ENCODE peak calls at places on chromosome 12, in five cellular contexts. H is fibroblast of villous mesenchyme, P is cardiac fibroblast, F is progenitor cell of endocrine pancreas, W is OCI-LY7. E is an unnamed sample.
A peak's percentile ranks its signal among the peaks of the same experiment; 100 is the strongest.

GRCh38 chr12:7833831-7834230 is 38.9 kb downstream of the SLC2A14 start:
- DNase-seq in H (no peak), P (no peak), F (no peak), W (no peak), E (no peak)

GRCh38 chr12:27781680-27782079 is 1.6 kb upstream of the MANSC4 start:
- DNase-seq in H (peak; percentile 65), P (peak; percentile 27), F (no peak), W (no peak), E (peak; percentile 64)

GRCh38 chr12:52670506-52670905 is 9.7 kb downstream of the KRT1 start:
- DNase-seq in H (no peak), P (no peak), F (no peak), W (no peak), E (no peak)

GRCh38 chr12:121512561-121512960 is 68.3 kb downstream of the KDM2B start:
- DNase-seq in H (no peak), P (peak; percentile 59), F (no peak), W (no peak), E (no peak)

GRCh38 chr12:124465473-124465872 is 101.9 kb downstream of the NCOR2 start:
- DNase-seq in H (no peak), P (no peak), F (no peak), W (no peak), E (no peak)

GRCh38 chr12:48629541-48629940 is 52.5 kb downstream of the KANSL2 start:
- DNase-seq in H (no peak), P (peak; percentile 13), F (no peak), W (no peak), E (no peak)

GRCh38 chr12:107319536-107320030 is 226.2 kb upstream of the CRY1 start:
- DNase-seq in H (no peak), P (no peak), F (no peak), W (no peak), E (no peak)

GRCh38 chr12:12141000-12141399 is 70.3 kb downstream of the BCL2L14 start:
- DNase-seq in H (no peak), P (no peak), F (no peak), W (no peak), E (no peak)

GRCh38 chr12:54439521-54440255 is 20.6 kb upstream of the ITGA5 start:
- DNase-seq in H (peak; percentile 83), P (peak; percentile 88), F (no peak), W (peak; percentile 64), E (peak; percentile 84)

GRCh38 chr12:114013601-114014345 is 47.6 kb upstream of the RBM19 start:
- DNase-seq in H (peak; percentile 7), P (peak; percentile 38), F (peak; percentile 17), W (peak; percentile 7), E (peak; percentile 45)

GRCh38 chr12:121296618-121297476 is at the start of gene CAMKK2:
- DNase-seq in H (peak; percentile 77), P (peak; percentile 69), F (peak; percentile 73), W (peak; percentile 92), E (peak; percentile 77)

GRCh38 chr12:98042668-98043067 is 472.7 kb upstream of the TMPO start:
- DNase-seq in H (no peak), P (no peak), F (no peak), W (no peak), E (no peak)

GRCh38 chr12:50806176-50806575 is 36.5 kb upstream of the TMPRSS12 start:
- DNase-seq in H (peak; percentile 24), P (no peak), F (no peak), W (no peak), E (no peak)

GRCh38 chr12:75271576-75271975 is 58.5 kb downstream of the CAPS2 start:
- DNase-seq in H (no peak), P (no peak), F (no peak), W (no peak), E (no peak)

GRCh38 chr12:31962076-31962475 is 2.9 kb downstream of the RESF1 start:
- DNase-seq in H (no peak), P (no peak), F (no peak), W (no peak), E (no peak)

GRCh38 chr12:103569278-103569677 is 17.8 kb upstream of the STAB2 start:
- DNase-seq in H (no peak), P (no peak), F (no peak), W (no peak), E (no peak)

GRCh38 chr12:93451423-93452158 is 9.8 kb upstream of the UBE2N start:
- DNase-seq in H (no peak), P (no peak), F (no peak), W (no peak), E (no peak)

GRCh38 chr12:116002890-116003536 is 274.5 kb downstream of the MED13L start:
- DNase-seq in H (peak; percentile 74), P (peak; percentile 34), F (no peak), W (no peak), E (peak; percentile 61)

GRCh38 chr12:102167821-102168605 is 29.6 kb downstream of the PMCH start:
- DNase-seq in H (peak; percentile 40), P (peak; percentile 28), F (no peak), W (no peak), E (peak; percentile 25)

GRCh38 chr12:3315201-3315661 is 175.8 kb upstream of the PRMT8 start:
- DNase-seq in H (peak; percentile 59), P (peak; percentile 70), F (no peak), W (no peak), E (peak; percentile 43)

GRCh38 chr12:113853491-113853890 is 112.6 kb downstream of the RBM19 start:
- DNase-seq in H (no peak), P (no peak), F (no peak), W (no peak), E (no peak)

GRCh38 chr12:124174406-124174805 is 120.5 kb upstream of the RFLNA start:
- DNase-seq in H (peak; percentile 38), P (peak; percentile 43), F (no peak), W (no peak), E (peak; percentile 18)

GRCh38 chr12:106924458-106924857 is 31.2 kb upstream of the TMEM263 start:
- DNase-seq in H (no peak), P (peak; percentile 18), F (no peak), W (no peak), E (peak; percentile 18)

GRCh38 chr12:68675098-68675842 is 11.5 kb upstream of the NUP107 start:
- DNase-seq in H (no peak), P (no peak), F (no peak), W (peak; percentile 41), E (no peak)

GRCh38 chr12:6701078-6701768 is 608 bp upstream of the PIANP start:
- DNase-seq in H (peak; percentile 7), P (no peak), F (no peak), W (no peak), E (no peak)

GRCh38 chr12:100166232-100166631 is 23.6 kb upstream of the BLTP3B start:
- DNase-seq in H (no peak), P (no peak), F (no peak), W (no peak), E (no peak)

GRCh38 chr12:118188690-118189371 is 52.9 kb downstream of the PEBP1 start:
- DNase-seq in H (peak; percentile 59), P (peak; percentile 61), F (no peak), W (no peak), E (peak; percentile 73)

GRCh38 chr12:9256341-9256740 is 48.1 kb upstream of the PZP start:
- DNase-seq in H (no peak), P (no peak), F (no peak), W (no peak), E (no peak)

GRCh38 chr12:127944211-127944899 is 322.6 kb upstream of the TMEM132C start:
- DNase-seq in H (no peak), P (no peak), F (no peak), W (no peak), E (no peak)

GRCh38 chr12:46903058-46903457 is 77.3 kb upstream of the SLC38A4 start:
- DNase-seq in H (no peak), P (no peak), F (no peak), W (no peak), E (no peak)

GRCh38 chr12:130044991-130045621 is 117.2 kb upstream of the FZD10 start:
- DNase-seq in H (no peak), P (no peak), F (peak; percentile 30), W (no peak), E (no peak)

GRCh38 chr12:26403601-26404000 is 208.2 kb downstream of the SSPN start:
- DNase-seq in H (no peak), P (no peak), F (no peak), W (no peak), E (no peak)

GRCh38 chr12:26406391-26406790 is 211.0 kb downstream of the SSPN start:
- DNase-seq in H (no peak), P (no peak), F (no peak), W (no peak), E (no peak)

GRCh38 chr12:26401874-26402273 is 206.5 kb downstream of the SSPN start:
- DNase-seq in H (no peak), P (no peak), F (no peak), W (no peak), E (no peak)

GRCh38 chr12:26400627-26401026 is 205.3 kb downstream of the SSPN start:
- DNase-seq in H (no peak), P (no peak), F (no peak), W (no peak), E (no peak)

GRCh38 chr12:26402648-26403047 is 207.3 kb downstream of the SSPN start:
- DNase-seq in H (no peak), P (peak; percentile 4), F (no peak), W (peak; percentile 8), E (no peak)
- TF ChIP-seq CTCF in H (no peak), P (no peak), F (peak; percentile 52), W (peak; percentile 25), E (no peak)

DNA sequence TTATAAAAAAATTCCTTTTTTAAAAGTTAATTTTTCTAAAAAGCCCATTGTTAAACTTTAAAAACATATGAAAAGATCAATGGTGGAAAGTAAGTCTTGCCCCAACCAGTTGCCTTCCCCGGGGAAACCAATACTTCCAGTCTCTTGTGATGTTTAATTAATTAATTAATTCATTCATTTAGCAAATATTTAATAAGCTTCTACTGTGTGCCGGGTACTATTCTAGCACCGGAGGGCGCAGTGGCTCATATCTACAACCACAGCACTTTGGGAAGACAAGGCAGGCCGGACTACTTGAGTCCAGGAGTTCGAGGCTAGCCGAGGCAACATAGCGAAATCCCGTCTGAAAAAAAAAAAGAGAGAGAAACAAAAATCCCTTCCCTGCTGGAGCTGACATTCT is 87.4 kb downstream of the HECTD4 start:
- DNase-seq in H (peak; percentile 47), P (peak; percentile 41), F (no peak), W (no peak), E (peak; percentile 41)
- TF ChIP-seq CTCF in H (peak; percentile 32), P (peak; percentile 23), F (no peak), W (peak; percentile 50), E (peak; percentile 21)

GRCh38 chr12:108368089-108368488 is 29.0 kb upstream of the CMKLR1 start:
- DNase-seq in H (no peak), P (no peak), F (no peak), W (no peak), E (no peak)

GRCh38 chr12:108373111-108373510 is 34.0 kb upstream of the CMKLR1 start:
- DNase-seq in H (no peak), P (no peak), F (no peak), W (no peak), E (no peak)

GRCh38 chr12:108371801-108372344 is 32.8 kb upstream of the CMKLR1 start:
- DNase-seq in H (peak; percentile 72), P (no peak), F (no peak), W (no peak), E (peak; percentile 45)

GRCh38 chr12:108367436-108367835 is 28.3 kb upstream of the CMKLR1 start:
- DNase-seq in H (peak; percentile 55), P (no peak), F (no peak), W (no peak), E (peak; percentile 39)

GRCh38 chr12:108369736-108370396 is 30.8 kb upstream of the CMKLR1 start:
- DNase-seq in H (no peak), P (no peak), F (no peak), W (no peak), E (no peak)
- TF ChIP-seq CTCF in H (no peak), P (no peak), F (no peak), W (no peak), E (no peak)

GRCh38 chr12:64678248-64678647 is 68.0 kb downstream of the RASSF3 start:
- DNase-seq in H (no peak), P (no peak), F (no peak), W (peak; percentile 18), E (no peak)
- TF ChIP-seq CTCF in H (no peak), P (no peak), F (peak; percentile 50), W (peak; percentile 64), E (no peak)